ENCODE peak calls at places on chromosomes 2 and 18, in eight cellular contexts. X is heart left ventricle, O is GM13977, M is BE2C, K is right lobe of liver, Q is H9, B is pancreas, L is brain microvascular endothelial cell. I is an unnamed sample.

GRCh38 chr2:30095402-30095801 is 51.4 kb upstream of the YPEL5 start:
- DNase-seq in X (no peak), O (no peak), M (no peak), K (no peak), Q (no peak), B (no peak), L (no peak), I (no peak)

GRCh38 chr2:181123798-181124217 is 143.4 kb downstream of the UBE2E3 start:
- DNase-seq in X (no peak), O (peak; percentile 50), M (no peak), K (no peak), Q (no peak), B (no peak), L (peak; percentile 88), I (peak; percentile 57)

GRCh38 chr18:56327171-56327885 is 311.1 kb downstream of the TXNL1 start:
- DNase-seq in X (no peak), O (no peak), M (no peak), K (no peak), Q (no peak), B (no peak), L (no peak), I (no peak)

GRCh38 chr2:214376631-214377624 is 33.9 kb upstream of the VWC2L start:
- DNase-seq in X (no peak), O (no peak), M (no peak), K (no peak), Q (no peak), B (no peak), L (peak; percentile 72), I (no peak)

GRCh38 chr2:241535871-241536639 is 22.5 kb upstream of the BOK start:
- DNase-seq in X (no peak), O (no peak), M (no peak), K (no peak), Q (no peak), B (no peak), L (no peak), I (no peak)

GRCh38 chr2:170715062-170715931 is at the start of gene SP5:
- DNase-seq in X (peak; percentile 35), O (peak; percentile 65), M (peak; percentile 14), K (peak; percentile 65), Q (peak; percentile 85), B (peak; percentile 74), L (peak; percentile 20), I (peak; percentile 71)

GRCh38 chr18:44986933-44987332 is 306.2 kb downstream of the SETBP1 start:
- DNase-seq in X (no peak), O (no peak), M (no peak), K (no peak), Q (no peak), B (no peak), L (no peak), I (no peak)

GRCh38 chr2:237195396-237196119 is 109.9 kb downstream of the COPS8 start:
- DNase-seq in X (no peak), O (no peak), M (no peak), K (no peak), Q (no peak), B (no peak), L (no peak), I (no peak)

GRCh38 chr18:45839415-45840395 is 14.2 kb downstream of the SIGLEC15 start:
- DNase-seq in X (no peak), O (no peak), M (no peak), K (peak; percentile 61), Q (peak; percentile 72), B (peak; percentile 46), L (peak; percentile 71), I (no peak)

GRCh38 chr2:238510911-238511613 is 84.3 kb downstream of the ASB1 start:
- DNase-seq in X (no peak), O (no peak), M (no peak), K (no peak), Q (no peak), B (no peak), L (no peak), I (no peak)

GRCh38 chr2:44389895-44390294 is 28.1 kb downstream of the CAMKMT start:
- DNase-seq in X (no peak), O (no peak), M (no peak), K (no peak), Q (no peak), B (no peak), L (no peak), I (no peak)

GRCh38 chr18:43486462-43486861 is 209.2 kb upstream of the SYT4 start:
- DNase-seq in X (no peak), O (no peak), M (no peak), K (no peak), Q (no peak), B (peak; percentile 56), L (no peak), I (no peak)

GRCh38 chr18:21184396-21184996 is 57.5 kb upstream of the GREB1L start:
- DNase-seq in X (no peak), O (no peak), M (no peak), K (peak; percentile 27), Q (no peak), B (no peak), L (no peak), I (no peak)

GRCh38 chr2:124959582-124959981 is 934.5 kb downstream of the CNTNAP5 start:
- DNase-seq in X (no peak), O (no peak), M (no peak), K (no peak), Q (no peak), B (no peak), L (no peak), I (no peak)

GRCh38 chr2:171523969-171524401 is 1.7 kb downstream of the CYBRD1 start:
- DNase-seq in X (no peak), O (no peak), M (no peak), K (no peak), Q (no peak), B (no peak), L (no peak), I (no peak)

GRCh38 chr2:54801422-54801821 is 78.0 kb downstream of the EML6 start:
- DNase-seq in X (no peak), O (no peak), M (no peak), K (no peak), Q (no peak), B (no peak), L (no peak), I (no peak)

GRCh38 chr2:113187771-113188170 is 14.0 kb downstream of the PSD4 start:
- DNase-seq in X (no peak), O (no peak), M (no peak), K (no peak), Q (no peak), B (no peak), L (no peak), I (no peak)

GRCh38 chr2:113197347-113198047 is 23.7 kb downstream of the PSD4 start:
- DNase-seq in X (no peak), O (no peak), M (no peak), K (no peak), Q (peak; percentile 24), B (no peak), L (no peak), I (no peak)

GRCh38 chr2:113195923-113196501 is 22.2 kb downstream of the PSD4 start:
- DNase-seq in X (no peak), O (no peak), M (no peak), K (peak; percentile 14), Q (no peak), B (no peak), L (no peak), I (no peak)

GRCh38 chr2:113196839-113197238 is 23.1 kb downstream of the PSD4 start:
- DNase-seq in X (no peak), O (no peak), M (no peak), K (no peak), Q (no peak), B (no peak), L (no peak), I (no peak)

GRCh38 chr2:113192459-113193100 is 18.8 kb downstream of the PSD4 start:
- DNase-seq in X (no peak), O (no peak), M (no peak), K (no peak), Q (peak; percentile 71), B (no peak), L (no peak), I (no peak)
- TF ChIP-seq CTCF in X (no peak), O (peak; percentile 4), M (no peak), K (no peak), Q (peak; percentile 66), B (no peak), L (peak; percentile 52), I (no peak)

GRCh38 chr2:32553829-32554432 is 73.9 kb upstream of the TTC27 start:
- DNase-seq in X (no peak), O (peak; percentile 61), M (peak; percentile 16), K (no peak), Q (no peak), B (no peak), L (peak; percentile 21), I (peak; percentile 57)
- TF ChIP-seq CTCF in X (peak; percentile 81), O (peak; percentile 69), M (peak; percentile 77), K (peak; percentile 71), Q (peak; percentile 82), B (peak; percentile 61), L (peak; percentile 60), I (peak; percentile 41)

GRCh38 chr2:88557290-88557689 is 70.0 kb downstream of the EIF2AK3 start:
- DNase-seq in X (no peak), O (no peak), M (no peak), K (no peak), Q (no peak), B (no peak), L (no peak), I (no peak)

GRCh38 chr2:88560619-88561307 is 66.5 kb downstream of the EIF2AK3 start:
- DNase-seq in X (no peak), O (no peak), M (no peak), K (no peak), Q (no peak), B (no peak), L (no peak), I (no peak)

GRCh38 chr2:88554189-88554588 is 73.1 kb downstream of the EIF2AK3 start:
- DNase-seq in X (no peak), O (no peak), M (no peak), K (no peak), Q (peak; percentile 42), B (no peak), L (no peak), I (no peak)

GRCh38 chr2:88561646-88562388 is 65.4 kb downstream of the EIF2AK3 start:
- DNase-seq in X (no peak), O (no peak), M (no peak), K (no peak), Q (no peak), B (no peak), L (no peak), I (no peak)

DNA sequence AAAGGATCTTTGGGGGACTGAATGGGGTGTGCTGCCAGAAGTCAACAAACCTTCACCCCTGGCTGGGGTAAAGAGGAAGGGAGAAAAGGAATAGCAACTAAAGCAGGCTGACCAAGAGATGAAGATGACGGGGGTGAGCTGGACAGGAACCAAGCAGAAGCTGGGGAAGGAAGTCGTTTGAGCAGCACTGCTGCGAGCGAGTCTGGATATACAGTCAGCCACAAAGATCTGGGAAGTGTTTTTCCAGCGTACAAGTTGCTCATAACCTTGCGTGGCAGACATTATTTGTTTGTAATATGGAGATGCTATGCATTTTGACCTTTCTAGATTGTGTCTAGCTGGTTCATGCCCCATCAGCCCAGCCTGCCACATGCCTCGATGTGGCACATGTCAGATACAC is 71.2 kb downstream of the EIF2AK3 start:
- DNase-seq in X (no peak), O (no peak), M (no peak), K (no peak), Q (no peak), B (no peak), L (no peak), I (no peak)
- TF ChIP-seq CTCF in X (no peak), O (no peak), M (no peak), K (no peak), Q (no peak), B (no peak), L (no peak), I (no peak)

GRCh38 chr2:4995466-4995865 is 696.7 kb upstream of the SOX11 start:
- DNase-seq in X (no peak), O (no peak), M (no peak), K (no peak), Q (peak; percentile 36), B (no peak), L (no peak), I (no peak)

GRCh38 chr2:4992226-4992625 is 700.0 kb upstream of the SOX11 start:
- DNase-seq in X (no peak), O (no peak), M (no peak), K (no peak), Q (no peak), B (no peak), L (no peak), I (no peak)
- TF ChIP-seq CTCF in X (peak; percentile 55), O (no peak), M (no peak), K (no peak), Q (peak; percentile 56), B (no peak), L (peak; percentile 37), I (no peak)

I was measured in GM20000.